ENCODE peak calls at places on chromosome 7, in four cellular contexts. L is IMR-90, S is OCI-LY7, U is kidney. A is an unnamed sample.

GRCh38 chr7:72445075-72445474 is 32.9 kb upstream of the CALN1 start:
- DNase-seq in L (no peak), S (no peak), U (no peak), A (no peak)

GRCh38 chr7:76409537-76409936 is at the start of gene SSC4D:
- DNase-seq in L (no peak), S (no peak), U (no peak), A (no peak)

GRCh38 chr7:146414872-146415271 is 298.3 kb downstream of the CNTNAP2 start:
- DNase-seq in L (no peak), S (no peak), U (no peak), A (no peak)

GRCh38 chr7:45026984-45027773 is 27.2 kb downstream of the CCM2 start:
- DNase-seq in L (peak), S (peak), U (no peak), A (peak)

GRCh38 chr7:46854958-46855473 is 726.9 kb downstream of the TNS3 start:
- DNase-seq in L (peak), S (no peak), U (no peak), A (no peak)

GRCh38 chr7:12490105-12490688 is 80.3 kb upstream of the SCIN start:
- DNase-seq in L (peak), S (peak), U (no peak), A (no peak)

GRCh38 chr7:6508950-6509349 is 42.3 kb downstream of the GRID2IP start:
- DNase-seq in L (no peak), S (no peak), U (no peak), A (no peak)

GRCh38 chr7:158259141-158259540 is 328.5 kb downstream of the PTPRN2 start:
- DNase-seq in L (no peak), S (no peak), U (no peak), A (peak)

GRCh38 chr7:2048531-2048930 is 184.2 kb downstream of the MAD1L1 start:
- DNase-seq in L (no peak), S (no peak), U (peak), A (peak)

GRCh38 chr7:143514995-143515735 is 37.5 kb downstream of the TAS2R41 start:
- DNase-seq in L (no peak), S (no peak), U (peak), A (no peak)

GRCh38 chr7:29622335-29623265 is 59.0 kb downstream of the PRR15 start:
- DNase-seq in L (peak), S (no peak), U (no peak), A (no peak)

GRCh38 chr7:116932566-116932965 is 20.7 kb upstream of the ST7 start:
- DNase-seq in L (no peak), S (no peak), U (no peak), A (no peak)

GRCh38 chr7:35993663-35994622 is 159.1 kb upstream of the EEPD1 start:
- DNase-seq in L (peak), S (no peak), U (no peak), A (no peak)

GRCh38 chr7:33774762-33775523 is 130.4 kb upstream of the BMPER start:
- DNase-seq in L (peak), S (no peak), U (no peak), A (no peak)

GRCh38 chr7:100655908-100656674 is at the start of gene ACTL6B:
- DNase-seq in L (peak), S (no peak), U (no peak), A (no peak)

GRCh38 chr7:112322070-112322469 is 115.6 kb downstream of the ZNF277 start:
- DNase-seq in L (no peak), S (no peak), U (no peak), A (no peak)

GRCh38 chr7:134613623-134614347 is 32.9 kb upstream of the BPGM start:
- DNase-seq in L (peak), S (no peak), U (no peak), A (no peak)

GRCh38 chr7:140206963-140207362 is 30.2 kb upstream of the KDM7A start:
- DNase-seq in L (no peak), S (no peak), U (no peak), A (no peak)

GRCh38 chr7:142348921-142349401 is 91.1 kb upstream of the PRSS58 start:
- DNase-seq in L (no peak), S (no peak), U (no peak), A (no peak)

GRCh38 chr7:113086928-113087277 is 276 bp upstream of the GPR85 start:
- DNase-seq in L (no peak), S (no peak), U (no peak), A (no peak)

GRCh38 chr7:146773506-146773905 is 656.9 kb downstream of the CNTNAP2 start:
- DNase-seq in L (no peak), S (no peak), U (no peak), A (no peak)

GRCh38 chr7:121076350-121077164 is 88.0 kb downstream of the CPED1 start:
- DNase-seq in L (peak), S (no peak), U (no peak), A (no peak)

GRCh38 chr7:17986826-17987225 is 40.8 kb downstream of the PRPS1L1 start:
- DNase-seq in L (peak), S (no peak), U (no peak), A (no peak)

GRCh38 chr7:112192236-112193154 is 13.7 kb downstream of the DOCK4 start:
- DNase-seq in L (peak), S (no peak), U (no peak), A (no peak)

GRCh38 chr7:94375167-94375566 is 19.5 kb upstream of the COL1A2 start:
- DNase-seq in L (peak), S (no peak), U (no peak), A (no peak)

GRCh38 chr7:29019275-29019820 is 61.2 kb upstream of the TRIL start:
- DNase-seq in L (no peak), S (no peak), U (no peak), A (no peak)

GRCh38 chr7:2572101-2572842 is 13.5 kb downstream of the IQCE start:
- DNase-seq in L (peak), S (no peak), U (no peak), A (peak)

GRCh38 chr7:41047789-41048191 is 655.1 kb downstream of the INHBA start:
- DNase-seq in L (peak), S (no peak), U (peak), A (no peak)

GRCh38 chr7:67805921-67806471 is 809.4 kb downstream of the TYW1 start:
- DNase-seq in L (no peak), S (no peak), U (no peak), A (no peak)

GRCh38 chr7:124489925-124490324 is 275.7 kb downstream of the GPR37 start:
- DNase-seq in L (no peak), S (no peak), U (no peak), A (no peak)

GRCh38 chr7:116399808-116400207 is 99.7 kb upstream of the CAV2 start:
- DNase-seq in L (peak), S (no peak), U (no peak), A (no peak)

GRCh38 chr7:105512926-105513526 is 9.0 kb downstream of the PUS7 start:
- DNase-seq in L (no peak), S (no peak), U (no peak), A (no peak)

GRCh38 chr7:108014747-108015682 is 12.1 kb upstream of the LAMB1 start:
- DNase-seq in L (peak), S (no peak), U (no peak), A (no peak)

GRCh38 chr7:94303736-94304135 is 91.0 kb upstream of the COL1A2 start:
- DNase-seq in L (peak), S (no peak), U (no peak), A (no peak)

GRCh38 chr7:670501-671390 is 55.8 kb upstream of the DNAAF5 start:
- DNase-seq in L (no peak), S (no peak), U (peak), A (peak)

GRCh38 chr7:128259131-128260056 is 18.3 kb downstream of the LEP start:
- DNase-seq in L (peak), S (no peak), U (no peak), A (no peak)

GRCh38 chr7:229184-229964 is 37.0 kb downstream of the FAM20C start:
- DNase-seq in L (peak), S (no peak), U (no peak), A (no peak)

DNA sequence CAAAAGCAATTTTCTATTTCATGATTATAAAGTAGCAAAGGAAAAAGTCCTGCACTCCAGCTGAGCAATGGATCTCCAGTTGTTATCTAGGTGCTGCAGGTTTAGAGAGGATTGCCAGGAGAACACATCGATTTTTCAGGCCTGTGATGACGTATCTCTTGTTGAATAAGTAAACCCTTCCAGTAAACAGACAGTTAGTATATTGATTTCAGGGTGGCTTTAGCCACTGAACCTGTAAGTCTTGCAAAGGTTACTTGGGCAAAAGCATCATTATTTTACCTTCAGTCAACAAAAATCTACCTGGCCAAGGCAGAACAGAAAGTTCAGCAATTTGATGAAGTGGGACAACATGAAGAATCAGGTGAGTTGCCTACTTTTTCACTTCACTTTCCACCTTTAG is 12.3 kb downstream of the EGFR start:
- DNase-seq in L (no peak), S (no peak), U (no peak), A (no peak)
- H3K27ac ChIP-seq in L (no peak), S (no peak), U (no peak), A (no peak)

GRCh38 chr7:97026705-97027426 is 2.2 kb upstream of the DLX5 start:
- DNase-seq in L (no peak), S (no peak), U (no peak), A (no peak)
- H3K27ac ChIP-seq in L (no peak), S (no peak), U (no peak), A (no peak)

GRCh38 chr7:73885433-73885974 is 24.5 kb downstream of the TMEM270 start:
- DNase-seq in L (no peak), S (no peak), U (no peak), A (no peak)
- H3K27ac ChIP-seq in L (no peak), S (no peak), U (no peak), A (no peak)

GRCh38 chr7:84247591-84247990 is 53.0 kb upstream of the SEMA3A start:
- DNase-seq in L (peak), S (no peak), U (no peak), A (no peak)
- H3K27ac ChIP-seq in L (no peak), S (no peak), U (no peak), A (no peak)

GRCh38 chr7:102436123-102436522 is 2.7 kb downstream of the ORAI2 start:
- DNase-seq in L (no peak), S (no peak), U (no peak), A (no peak)
- H3K27ac ChIP-seq in L (no peak), S (peak), U (no peak), A (no peak)

DNA sequence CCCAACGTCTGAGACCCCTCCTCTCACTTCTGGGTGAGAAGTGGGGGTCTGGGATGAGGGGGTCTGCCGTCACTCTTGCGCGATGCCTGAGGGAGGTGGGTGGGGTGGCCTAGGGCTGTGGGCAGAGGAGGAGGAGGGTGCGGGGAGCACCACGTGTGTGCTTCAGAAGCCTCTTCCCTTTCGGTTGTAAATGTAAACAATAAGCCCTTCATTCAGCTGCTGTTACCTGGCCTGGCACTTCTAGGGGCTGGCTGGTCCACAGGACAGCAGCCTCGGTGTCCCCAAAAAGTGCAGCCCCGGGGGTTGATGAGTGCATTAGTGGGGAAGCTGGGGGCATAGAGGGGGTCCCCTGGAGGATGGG is 1.4 kb downstream of the CLIP2 start:
- DNase-seq in L (no peak), S (no peak), U (no peak), A (no peak)
- H3K27ac ChIP-seq in L (peak), S (no peak), U (peak), A (no peak)

A was measured in spleen.